ENCODE peak calls at places on chromosomes 6 and 20, in ten cellular contexts. One of them, this sample, is unnamed.

GRCh38 chr20:4135385-4136077 is 120.2 kb upstream of the RNF24 start:
- DNase-seq in adrenal gland: peak; percentile 66
- DNase-seq in epithelial cell of esophagus: peak; percentile 97
- DNase-seq in AG04450: peak; percentile 90
- DNase-seq in ovary: peak; percentile 35
- DNase-seq in H7: no peak
- DNase-seq in HL-60: no peak
- DNase-seq in OCI-LY7: no peak
- DNase-seq in brain microvascular endothelial cell: peak; percentile 98
- DNase-seq in IMR-90: peak; percentile 99
- DNase-seq in this sample: no peak

GRCh38 chr20:47354710-47355488 is 1.6 kb downstream of the ZMYND8 start:
- DNase-seq in adrenal gland: no peak
- DNase-seq in epithelial cell of esophagus: peak; percentile 58
- DNase-seq in AG04450: no peak
- DNase-seq in ovary: no peak
- DNase-seq in H7: no peak
- DNase-seq in HL-60: no peak
- DNase-seq in OCI-LY7: no peak
- DNase-seq in brain microvascular endothelial cell: no peak
- DNase-seq in IMR-90: peak; percentile 71
- DNase-seq in this sample: no peak

GRCh38 chr6:6722195-6722594 is 133.7 kb downstream of the LY86 start:
- DNase-seq in adrenal gland: no peak
- DNase-seq in epithelial cell of esophagus: no peak
- DNase-seq in AG04450: no peak
- DNase-seq in ovary: no peak
- DNase-seq in H7: no peak
- DNase-seq in HL-60: no peak
- DNase-seq in OCI-LY7: no peak
- DNase-seq in brain microvascular endothelial cell: no peak
- DNase-seq in IMR-90: no peak
- DNase-seq in this sample: no peak

GRCh38 chr6:68400396-68400795 is 234.7 kb upstream of the ADGRB3 start:
- DNase-seq in adrenal gland: no peak
- DNase-seq in epithelial cell of esophagus: no peak
- DNase-seq in AG04450: no peak
- DNase-seq in ovary: no peak
- DNase-seq in H7: no peak
- DNase-seq in HL-60: no peak
- DNase-seq in OCI-LY7: no peak
- DNase-seq in brain microvascular endothelial cell: no peak
- DNase-seq in IMR-90: no peak
- DNase-seq in this sample: no peak

GRCh38 chr6:63214816-63215215 is 3.5 kb downstream of the FKBP1C start:
- DNase-seq in adrenal gland: no peak
- DNase-seq in epithelial cell of esophagus: no peak
- DNase-seq in AG04450: no peak
- DNase-seq in ovary: no peak
- DNase-seq in H7: no peak
- DNase-seq in HL-60: peak; percentile 60
- DNase-seq in OCI-LY7: no peak
- DNase-seq in brain microvascular endothelial cell: no peak
- DNase-seq in IMR-90: no peak
- DNase-seq in this sample: no peak

GRCh38 chr6:24763578-24763977 is 11.2 kb upstream of the GMNN start:
- DNase-seq in adrenal gland: no peak
- DNase-seq in epithelial cell of esophagus: peak; percentile 15
- DNase-seq in AG04450: no peak
- DNase-seq in ovary: no peak
- DNase-seq in H7: no peak
- DNase-seq in HL-60: no peak
- DNase-seq in OCI-LY7: no peak
- DNase-seq in brain microvascular endothelial cell: no peak
- DNase-seq in IMR-90: no peak
- DNase-seq in this sample: no peak

GRCh38 chr6:392441-393390 is 1.2 kb downstream of the IRF4 start:
- DNase-seq in adrenal gland: no peak
- DNase-seq in epithelial cell of esophagus: peak; percentile 12
- DNase-seq in AG04450: no peak
- DNase-seq in ovary: no peak
- DNase-seq in H7: peak; percentile 85
- DNase-seq in HL-60: no peak
- DNase-seq in OCI-LY7: peak; percentile 60
- DNase-seq in brain microvascular endothelial cell: no peak
- DNase-seq in IMR-90: no peak
- DNase-seq in this sample: no peak

GRCh38 chr20:47432251-47433210 is 69.2 kb upstream of the NCOA3 start:
- DNase-seq in adrenal gland: no peak
- DNase-seq in epithelial cell of esophagus: peak; percentile 85
- DNase-seq in AG04450: no peak
- DNase-seq in ovary: no peak
- DNase-seq in H7: no peak
- DNase-seq in HL-60: no peak
- DNase-seq in OCI-LY7: no peak
- DNase-seq in brain microvascular endothelial cell: peak; percentile 12
- DNase-seq in IMR-90: peak; percentile 19
- DNase-seq in this sample: no peak

GRCh38 chr6:32576261-32576660 is 13.4 kb downstream of the HLA-DRB1 start:
- DNase-seq in adrenal gland: no peak
- DNase-seq in epithelial cell of esophagus: no peak
- DNase-seq in AG04450: no peak
- DNase-seq in ovary: no peak
- DNase-seq in H7: no peak
- DNase-seq in HL-60: no peak
- DNase-seq in OCI-LY7: no peak
- DNase-seq in brain microvascular endothelial cell: no peak
- DNase-seq in IMR-90: no peak
- DNase-seq in this sample: no peak

GRCh38 chr20:37179671-37180524 is 550 bp upstream of the MROH8 start:
- DNase-seq in adrenal gland: no peak
- DNase-seq in epithelial cell of esophagus: peak; percentile 75
- DNase-seq in AG04450: no peak
- DNase-seq in ovary: no peak
- DNase-seq in H7: no peak
- DNase-seq in HL-60: peak; percentile 36
- DNase-seq in OCI-LY7: peak; percentile 44
- DNase-seq in brain microvascular endothelial cell: peak; percentile 46
- DNase-seq in IMR-90: peak; percentile 85
- DNase-seq in this sample: no peak

GRCh38 chr6:33963351-33963750 is 159.5 kb upstream of the MLN start:
- DNase-seq in adrenal gland: no peak
- DNase-seq in epithelial cell of esophagus: no peak
- DNase-seq in AG04450: no peak
- DNase-seq in ovary: no peak
- DNase-seq in H7: no peak
- DNase-seq in HL-60: no peak
- DNase-seq in OCI-LY7: no peak
- DNase-seq in brain microvascular endothelial cell: no peak
- DNase-seq in IMR-90: no peak
- DNase-seq in this sample: no peak

GRCh38 chr20:37327748-37328147 is 18.2 kb upstream of the SRC start:
- DNase-seq in adrenal gland: no peak
- DNase-seq in epithelial cell of esophagus: no peak
- DNase-seq in AG04450: peak; percentile 41
- DNase-seq in ovary: peak; percentile 97
- DNase-seq in H7: no peak
- DNase-seq in HL-60: no peak
- DNase-seq in OCI-LY7: no peak
- DNase-seq in brain microvascular endothelial cell: no peak
- DNase-seq in IMR-90: peak; percentile 80
- DNase-seq in this sample: no peak

GRCh38 chr6:136529655-136530054 is 20.6 kb downstream of the MAP7 start:
- DNase-seq in adrenal gland: no peak
- DNase-seq in epithelial cell of esophagus: no peak
- DNase-seq in AG04450: no peak
- DNase-seq in ovary: no peak
- DNase-seq in H7: no peak
- DNase-seq in HL-60: no peak
- DNase-seq in OCI-LY7: no peak
- DNase-seq in brain microvascular endothelial cell: no peak
- DNase-seq in IMR-90: no peak
- DNase-seq in this sample: no peak

GRCh38 chr6:134295953-134296553 is 21.9 kb downstream of the SGK1 start:
- DNase-seq in adrenal gland: peak; percentile 87
- DNase-seq in epithelial cell of esophagus: peak; percentile 68
- DNase-seq in AG04450: peak; percentile 96
- DNase-seq in ovary: peak; percentile 68
- DNase-seq in H7: no peak
- DNase-seq in HL-60: peak; percentile 87
- DNase-seq in OCI-LY7: peak; percentile 10
- DNase-seq in brain microvascular endothelial cell: peak; percentile 100
- DNase-seq in IMR-90: peak; percentile 100
- DNase-seq in this sample: no peak

GRCh38 chr20:40317156-40317790 is 371.8 kb downstream of the MAFB start:
- DNase-seq in adrenal gland: no peak
- DNase-seq in epithelial cell of esophagus: peak; percentile 30
- DNase-seq in AG04450: no peak
- DNase-seq in ovary: no peak
- DNase-seq in H7: no peak
- DNase-seq in HL-60: no peak
- DNase-seq in OCI-LY7: no peak
- DNase-seq in brain microvascular endothelial cell: no peak
- DNase-seq in IMR-90: no peak
- DNase-seq in this sample: no peak

GRCh38 chr6:146542881-146543210 is 787 bp upstream of the RAB32 start:
- DNase-seq in adrenal gland: no peak
- DNase-seq in epithelial cell of esophagus: no peak
- DNase-seq in AG04450: no peak
- DNase-seq in ovary: no peak
- DNase-seq in H7: no peak
- DNase-seq in HL-60: no peak
- DNase-seq in OCI-LY7: no peak
- DNase-seq in brain microvascular endothelial cell: no peak
- DNase-seq in IMR-90: peak; percentile 9
- DNase-seq in this sample: no peak

GRCh38 chr6:158686311-158686710 is 36.5 kb downstream of the SYTL3 start:
- DNase-seq in adrenal gland: no peak
- DNase-seq in epithelial cell of esophagus: peak; percentile 58
- DNase-seq in AG04450: no peak
- DNase-seq in ovary: no peak
- DNase-seq in H7: no peak
- DNase-seq in HL-60: no peak
- DNase-seq in OCI-LY7: no peak
- DNase-seq in brain microvascular endothelial cell: no peak
- DNase-seq in IMR-90: no peak
- DNase-seq in this sample: no peak

DNA sequence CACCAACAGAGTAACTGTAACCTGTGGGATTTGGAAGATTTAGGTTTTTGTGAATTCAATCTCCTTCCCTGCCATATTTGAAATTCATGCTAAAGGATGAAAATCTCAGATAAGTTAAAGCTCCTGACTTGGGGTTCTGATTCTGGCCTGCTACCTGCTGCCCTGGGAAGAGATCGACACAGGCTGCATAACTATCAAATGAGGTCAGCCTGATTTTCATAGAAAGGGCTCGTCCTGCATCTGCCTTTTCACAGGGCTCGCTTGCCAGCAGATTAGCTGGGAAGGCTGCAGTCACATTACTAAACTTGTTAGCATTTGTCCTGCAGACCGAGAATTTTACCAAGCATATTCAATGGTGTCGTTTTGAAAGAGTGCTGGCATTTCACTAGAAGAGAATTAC is 14.6 kb downstream of the GCLC start:
- DNase-seq in adrenal gland: peak; percentile 48
- DNase-seq in epithelial cell of esophagus: peak; percentile 70
- DNase-seq in AG04450: no peak
- DNase-seq in ovary: no peak
- DNase-seq in H7: peak; percentile 43
- DNase-seq in HL-60: no peak
- DNase-seq in OCI-LY7: no peak
- DNase-seq in brain microvascular endothelial cell: peak; percentile 29
- DNase-seq in IMR-90: peak; percentile 43
- DNase-seq in this sample: no peak
- H3K4me3 ChIP-seq in adrenal gland: no peak overlapping the region
- H3K4me3 ChIP-seq in epithelial cell of esophagus: no peak overlapping the region
- H3K4me3 ChIP-seq in AG04450: no peak overlapping the region
- H3K4me3 ChIP-seq in ovary: no peak overlapping the region
- H3K4me3 ChIP-seq in H7: no peak overlapping the region
- H3K4me3 ChIP-seq in HL-60: no peak overlapping the region
- H3K4me3 ChIP-seq in OCI-LY7: no peak overlapping the region
- H3K4me3 ChIP-seq in brain microvascular endothelial cell: no peak overlapping the region
- H3K4me3 ChIP-seq in IMR-90: no peak overlapping the region
- H3K4me3 ChIP-seq in this sample: no peak overlapping the region

GRCh38 chr6:100456178-100456880 is 8.4 kb downstream of the SIM1 start:
- DNase-seq in adrenal gland: no peak
- DNase-seq in epithelial cell of esophagus: no peak
- DNase-seq in AG04450: no peak
- DNase-seq in ovary: no peak
- DNase-seq in H7: no peak
- DNase-seq in HL-60: no peak
- DNase-seq in OCI-LY7: no peak
- DNase-seq in brain microvascular endothelial cell: no peak
- DNase-seq in IMR-90: no peak
- DNase-seq in this sample: no peak
- H3K4me3 ChIP-seq in adrenal gland: no peak overlapping the region
- H3K4me3 ChIP-seq in epithelial cell of esophagus: no peak overlapping the region
- H3K4me3 ChIP-seq in AG04450: no peak overlapping the region
- H3K4me3 ChIP-seq in ovary: no peak overlapping the region
- H3K4me3 ChIP-seq in H7: peak overlapping the region; percentile 24
- H3K4me3 ChIP-seq in HL-60: no peak overlapping the region
- H3K4me3 ChIP-seq in OCI-LY7: no peak overlapping the region
- H3K4me3 ChIP-seq in brain microvascular endothelial cell: no peak overlapping the region
- H3K4me3 ChIP-seq in IMR-90: no peak overlapping the region
- H3K4me3 ChIP-seq in this sample: no peak overlapping the region

GRCh38 chr20:5674176-5674660 is 76.0 kb upstream of the SHLD1 start:
- DNase-seq in adrenal gland: no peak
- DNase-seq in epithelial cell of esophagus: peak; percentile 93
- DNase-seq in AG04450: no peak
- DNase-seq in ovary: no peak
- DNase-seq in H7: no peak
- DNase-seq in HL-60: peak; percentile 93
- DNase-seq in OCI-LY7: peak; percentile 94
- DNase-seq in brain microvascular endothelial cell: no peak
- DNase-seq in IMR-90: peak; percentile 47
- DNase-seq in this sample: no peak
- H3K4me3 ChIP-seq in adrenal gland: no peak overlapping the region
- H3K4me3 ChIP-seq in epithelial cell of esophagus: no peak overlapping the region
- H3K4me3 ChIP-seq in AG04450: no peak overlapping the region
- H3K4me3 ChIP-seq in ovary: no peak overlapping the region
- H3K4me3 ChIP-seq in H7: no peak overlapping the region
- H3K4me3 ChIP-seq in HL-60: no peak overlapping the region
- H3K4me3 ChIP-seq in OCI-LY7: peak overlapping the region; percentile 61
- H3K4me3 ChIP-seq in brain microvascular endothelial cell: no peak overlapping the region
- H3K4me3 ChIP-seq in IMR-90: no peak overlapping the region
- H3K4me3 ChIP-seq in this sample: no peak overlapping the region

GRCh38 chr20:45341939-45342862 is 6.0 kb downstream of the SDC4 start:
- DNase-seq in adrenal gland: peak; percentile 86
- DNase-seq in epithelial cell of esophagus: no peak
- DNase-seq in AG04450: no peak
- DNase-seq in ovary: peak; percentile 54
- DNase-seq in H7: peak; percentile 91
- DNase-seq in HL-60: no peak
- DNase-seq in OCI-LY7: no peak
- DNase-seq in brain microvascular endothelial cell: no peak
- DNase-seq in IMR-90: peak; percentile 74
- DNase-seq in this sample: no peak
- H3K4me3 ChIP-seq in adrenal gland: peak overlapping the region; percentile 32
- H3K4me3 ChIP-seq in epithelial cell of esophagus: peak overlapping the region; percentile 63
- H3K4me3 ChIP-seq in AG04450: peak overlapping the region; percentile 97
- H3K4me3 ChIP-seq in ovary: peak overlapping the region; percentile 0
- H3K4me3 ChIP-seq in H7: peak overlapping the region; percentile 0
- H3K4me3 ChIP-seq in HL-60: no peak overlapping the region
- H3K4me3 ChIP-seq in OCI-LY7: no peak overlapping the region
- H3K4me3 ChIP-seq in brain microvascular endothelial cell: peak overlapping the region; percentile 26
- H3K4me3 ChIP-seq in IMR-90: no peak overlapping the region
- H3K4me3 ChIP-seq in this sample: no peak overlapping the region

This sample was measured in Jurkat, Clone E6-1.